ENCODE peak calls at places on chromosomes 2 and 18, in five cellular contexts. Q, B, P, X and O are unnamed samples.

GRCh38 chr2:77147154-77147553 is 375.0 kb downstream of the LRRTM4 start:
- DNase-seq in Q (no peak), B (no peak), P (no peak), X (no peak), O (no peak)

GRCh38 chr18:12048010-12048826 is 45.4 kb upstream of the ANKRD62 start:
- DNase-seq in Q (no peak), B (no peak), P (no peak), X (no peak), O (no peak)

GRCh38 chr2:195561205-195562032 is 95.6 kb upstream of the SLC39A10 start:
- DNase-seq in Q (no peak), B (no peak), P (no peak), X (no peak), O (no peak)

GRCh38 chr2:191314697-191315364 is 69.6 kb downstream of the MYO1B start:
- DNase-seq in Q (no peak), B (no peak), P (no peak), X (no peak), O (no peak)

GRCh38 chr2:43293744-43294695 is 67.6 kb upstream of the ZFP36L2 start:
- DNase-seq in Q (no peak), B (no peak), P (no peak), X (no peak), O (peak)

GRCh38 chr2:108916397-108917077 is 72.5 kb downstream of the EDAR start:
- DNase-seq in Q (no peak), B (no peak), P (no peak), X (no peak), O (no peak)

GRCh38 chr18:36327352-36328316 is 30.1 kb downstream of the FHOD3 start:
- DNase-seq in Q (no peak), B (no peak), P (no peak), X (no peak), O (no peak)

GRCh38 chr2:142075826-142076225 is 55.0 kb downstream of the LRP1B start:
- DNase-seq in Q (no peak), B (no peak), P (no peak), X (no peak), O (no peak)

GRCh38 chr2:100739735-100740432 is 80.1 kb upstream of the NPAS2 start:
- DNase-seq in Q (no peak), B (no peak), P (no peak), X (no peak), O (no peak)

GRCh38 chr2:43311276-43311675 is 84.9 kb upstream of the ZFP36L2 start:
- DNase-seq in Q (no peak), B (no peak), P (no peak), X (no peak), O (no peak)

GRCh38 chr18:2958819-2959298 is 54.1 kb downstream of the LPIN2 start:
- DNase-seq in Q (no peak), B (no peak), P (no peak), X (no peak), O (peak)

GRCh38 chr2:23497536-23497935 is 112.6 kb downstream of the KLHL29 start:
- DNase-seq in Q (no peak), B (no peak), P (no peak), X (no peak), O (no peak)

GRCh38 chr2:126862730-126863129 is 36.0 kb upstream of the TEX51 start:
- DNase-seq in Q (no peak), B (no peak), P (no peak), X (no peak), O (no peak)

GRCh38 chr2:13572466-13572865 is 855.7 kb downstream of the TRIB2 start:
- DNase-seq in Q (no peak), B (no peak), P (no peak), X (no peak), O (no peak)

GRCh38 chr2:174662459-174662858 is 64.9 kb upstream of the WIPF1 start:
- DNase-seq in Q (no peak), B (no peak), P (no peak), X (no peak), O (no peak)

GRCh38 chr18:44725300-44726096 is 44.8 kb downstream of the SETBP1 start:
- DNase-seq in Q (no peak), B (no peak), P (no peak), X (peak), O (no peak)

GRCh38 chr2:242031481-242032019 is 162.0 kb downstream of the RTP5 start:
- DNase-seq in Q (peak), B (no peak), P (no peak), X (peak), O (peak)

GRCh38 chr2:176984987-176985386 is 227.6 kb upstream of the HNRNPA3 start:
- DNase-seq in Q (no peak), B (no peak), P (no peak), X (no peak), O (no peak)

GRCh38 chr2:196486145-196486544 is 153.4 kb upstream of the CCDC150 start:
- DNase-seq in Q (no peak), B (no peak), P (peak), X (no peak), O (no peak)